ENCODE peak calls at places on chromosomes 6 and 20, in nine cellular contexts. T is left colon, N is ecto neural progenitor cell, D is GM23248, H is M059J, G is ELR, P is NCI-H1092 treated with DMSO at 0.1 percent for 48 hours, A is myocyte, E is NT2/D1. C is an unnamed sample.

GRCh38 chr6:104400844-104401243 is 458.9 kb downstream of the HACE1 start:
- DNase-seq in A (no peak), E (no peak), T (no peak), N (no peak), P (no peak), H (no peak), D (no peak), G (no peak), C (no peak)

GRCh38 chr6:125155344-125155743 is 1.8 kb downstream of the TPD52L1 start:
- DNase-seq in N (no peak), H (no peak), G (no peak), A (no peak), T (no peak), P (no peak), E (no peak), D (no peak), C (no peak)

GRCh38 chr6:34589140-34589539 is 33.0 kb upstream of the SPDEF start:
- DNase-seq in T (no peak), G (no peak), A (no peak), E (no peak), D (no peak), H (no peak), P (no peak), N (no peak), C (no peak)

GRCh38 chr20:32359633-32360332 is 1.7 kb downstream of the ASXL1 start:
- DNase-seq in D (peak; percentile 69), P (no peak), A (peak; percentile 33), N (no peak), E (no peak), T (no peak), G (no peak), H (peak; percentile 41), C (no peak)

GRCh38 chr20:60477958-60478357 is 519.7 kb downstream of the CDH26 start:
- DNase-seq in A (no peak), N (peak; percentile 23), H (peak; percentile 6), E (no peak), P (no peak), T (no peak), D (no peak), G (no peak), C (peak; percentile 32)

GRCh38 chr6:159084493-159085091 is 39.8 kb upstream of the TAGAP start:
- DNase-seq in T (no peak), P (no peak), N (no peak), E (no peak), A (peak; percentile 38), H (peak; percentile 12), G (peak; percentile 41), D (peak; percentile 92), C (no peak)

GRCh38 chr20:64049060-64049886 is at the start of gene SOX18:
- DNase-seq in T (no peak), D (peak; percentile 66), E (no peak), H (peak; percentile 57), A (no peak), G (peak; percentile 64), P (no peak), N (peak; percentile 65), C (no peak)

GRCh38 chr6:108904731-108905130 is 56.5 kb downstream of the ARMC2 start:
- DNase-seq in A (no peak), P (no peak), N (no peak), G (no peak), E (no peak), D (no peak), H (no peak), T (peak; percentile 45), C (no peak)

GRCh38 chr20:32945710-32946221 is 58.5 kb downstream of the SUN5 start:
- DNase-seq in H (peak; percentile 38), E (no peak), A (peak; percentile 22), D (peak; percentile 52), G (peak; percentile 65), T (no peak), P (no peak), N (no peak), C (no peak)

GRCh38 chr6:14882394-14883073 is 363.3 kb upstream of the JARID2 start:
- DNase-seq in H (peak; percentile 81), A (peak; percentile 86), N (no peak), E (no peak), T (no peak), P (no peak), D (no peak), G (no peak), C (no peak)

GRCh38 chr6:39824030-39824926 is 32.1 kb downstream of the DAAM2 start:
- DNase-seq in T (peak; percentile 36), N (no peak), D (no peak), A (peak; percentile 75), E (no peak), P (peak; percentile 22), H (no peak), G (no peak), C (no peak)

GRCh38 chr20:62893700-62894099 is 32.1 kb upstream of the TCFL5 start:
- DNase-seq in A (no peak), T (no peak), P (no peak), H (no peak), D (peak; percentile 18), E (no peak), G (no peak), N (no peak), C (no peak)

GRCh38 chr6:74044417-74045096 is 348.6 kb downstream of the CD109 start:
- DNase-seq in E (no peak), A (peak; percentile 18), H (peak; percentile 72), G (peak; percentile 60), D (peak; percentile 52), N (no peak), T (no peak), P (no peak), C (no peak)

GRCh38 chr6:24495516-24495847 is 713 bp downstream of the ALDH5A1 start:
- DNase-seq in E (peak; percentile 20), N (no peak), P (no peak), G (peak; percentile 23), T (peak; percentile 74), H (peak; percentile 30), A (peak; percentile 46), D (peak; percentile 48), C (peak; percentile 69)

GRCh38 chr6:39778581-39779270 is 13.4 kb upstream of the DAAM2 start:
- DNase-seq in H (no peak), T (no peak), P (no peak), A (peak; percentile 17), N (no peak), G (no peak), D (peak; percentile 67), E (no peak), C (no peak)

GRCh38 chr6:152093711-152094110 is 286.2 kb downstream of the ESR1 start:
- DNase-seq in D (no peak), N (no peak), G (no peak), A (no peak), P (no peak), T (no peak), H (no peak), E (no peak), C (no peak)

GRCh38 chr20:12740647-12741046 is 268.1 kb upstream of the SPTLC3 start:
- DNase-seq in P (no peak), E (no peak), N (no peak), G (no peak), T (no peak), H (no peak), A (no peak), D (no peak), C (no peak)

GRCh38 chr20:56373942-56374341 is 15.2 kb downstream of the FAM210B start:
- DNase-seq in D (peak; percentile 95), G (peak; percentile 94), E (no peak), P (no peak), A (peak; percentile 76), H (peak; percentile 82), N (no peak), T (no peak), C (no peak)

C was measured in adrenal gland.